ENCODE peak calls at places on chromosomes 12 and 14, in eight cellular contexts. L is stimulated activated naive B cell treated with anti-CD40 and anti-IgM and Interleukin-4, amounts not matched to agents 10 μg/mL and 1 μg/mL and 100 μg/mL, for 72 hours; G is activated CD4-positive, alpha-beta T cell treated with anti-CD3 and anti-CD28 coated beads for 1 hour; A is hypothalamus; F is cardiac fibroblast; J is islet precursor cell; R is CD4-positive, alpha-beta T cell; V is WTC11. S is an unnamed sample.
A peak's percentile ranks its signal among the peaks of the same experiment; 100 is the strongest.

GRCh38 chr12:66169221-66170170 is at the start of gene TMBIM4:
- DNase-seq in L (peak; percentile 88), G (peak; percentile 73), A (peak; percentile 80), F (peak; percentile 97), J (peak; percentile 98), R (peak; percentile 76), V (peak; percentile 81), S (peak; percentile 90)

GRCh38 chr14:100438678-100439592 is 115.8 kb downstream of the SLC25A47 start:
- DNase-seq in L (no peak), G (no peak), A (no peak), F (peak; percentile 83), J (peak; percentile 91), R (no peak), V (no peak), S (peak; percentile 53)

GRCh38 chr14:26846388-26846787 is 248.6 kb upstream of the NOVA1 start:
- DNase-seq in L (no peak), G (no peak), A (no peak), F (no peak), J (no peak), R (no peak), V (no peak), S (no peak)

GRCh38 chr12:111076611-111077451 is 156.5 kb upstream of the MYL2 start:
- DNase-seq in L (no peak), G (no peak), A (no peak), F (no peak), J (no peak), R (no peak), V (no peak), S (no peak)

GRCh38 chr12:116389990-116390655 is 112.6 kb upstream of the MED13L start:
- DNase-seq in L (no peak), G (no peak), A (no peak), F (peak; percentile 98), J (no peak), R (no peak), V (no peak), S (no peak)

GRCh38 chr14:94174622-94175402 is 690 bp downstream of the PPP4R4 start:
- DNase-seq in L (no peak), G (no peak), A (no peak), F (no peak), J (peak; percentile 66), R (no peak), V (peak; percentile 50), S (peak; percentile 28)

GRCh38 chr12:60710246-60710645 is 1114.4 kb downstream of the SLC16A7 start:
- DNase-seq in L (no peak), G (no peak), A (no peak), F (no peak), J (no peak), R (no peak), V (no peak), S (no peak)

GRCh38 chr14:104109121-104109541 is 23.6 kb downstream of the ASPG start:
- DNase-seq in L (no peak), G (no peak), A (no peak), F (no peak), J (no peak), R (no peak), V (peak; percentile 9), S (no peak)

GRCh38 chr12:15244341-15244740 is 23.1 kb upstream of the RERG start:
- DNase-seq in L (no peak), G (no peak), A (no peak), F (no peak), J (no peak), R (no peak), V (no peak), S (no peak)

GRCh38 chr12:45644521-45644920 is 85.0 kb upstream of the ARID2 start:
- DNase-seq in L (no peak), G (no peak), A (no peak), F (peak; percentile 75), J (no peak), R (no peak), V (no peak), S (no peak)